ENCODE peak calls at places on chromosomes 16 and 17, in eight cellular contexts. One of them, this sample, is unnamed.

GRCh38 chr16:783404-784161 is 4.6 kb downstream of the RPUSD1 start:
- DNase-seq in effector memory CD4-positive, alpha-beta T cell: no peak
- DNase-seq in psoas muscle: peak
- DNase-seq in uterus: peak
- DNase-seq in AG10803: no peak
- DNase-seq in left ventricle myocardium inferior: peak
- DNase-seq in NB4: no peak
- DNase-seq in cardiac muscle cell: peak
- DNase-seq in this sample: no peak

GRCh38 chr16:88468289-88469129 is 15.4 kb downstream of the ZFPM1 start:
- DNase-seq in effector memory CD4-positive, alpha-beta T cell: no peak
- DNase-seq in psoas muscle: no peak
- DNase-seq in uterus: no peak
- DNase-seq in AG10803: no peak
- DNase-seq in left ventricle myocardium inferior: no peak
- DNase-seq in NB4: peak
- DNase-seq in cardiac muscle cell: peak
- DNase-seq in this sample: no peak

GRCh38 chr16:80666378-80667257 is 125.8 kb downstream of the DYNLRB2 start:
- DNase-seq in effector memory CD4-positive, alpha-beta T cell: no peak
- DNase-seq in psoas muscle: no peak
- DNase-seq in uterus: no peak
- DNase-seq in AG10803: no peak
- DNase-seq in left ventricle myocardium inferior: no peak
- DNase-seq in NB4: no peak
- DNase-seq in cardiac muscle cell: no peak
- DNase-seq in this sample: no peak

GRCh38 chr17:65850486-65850885 is 289.0 kb upstream of the AXIN2 start:
- DNase-seq in effector memory CD4-positive, alpha-beta T cell: no peak
- DNase-seq in psoas muscle: no peak
- DNase-seq in uterus: no peak
- DNase-seq in AG10803: peak
- DNase-seq in left ventricle myocardium inferior: no peak
- DNase-seq in NB4: peak
- DNase-seq in cardiac muscle cell: peak
- DNase-seq in this sample: no peak

GRCh38 chr17:36934759-36935630 is 2.3 kb upstream of the LHX1 start:
- DNase-seq in effector memory CD4-positive, alpha-beta T cell: no peak
- DNase-seq in psoas muscle: no peak
- DNase-seq in uterus: no peak
- DNase-seq in AG10803: no peak
- DNase-seq in left ventricle myocardium inferior: no peak
- DNase-seq in NB4: no peak
- DNase-seq in cardiac muscle cell: peak
- DNase-seq in this sample: peak

GRCh38 chr17:13353590-13353989 is 248.1 kb downstream of the HS3ST3A1 start:
- DNase-seq in effector memory CD4-positive, alpha-beta T cell: no peak
- DNase-seq in psoas muscle: no peak
- DNase-seq in uterus: no peak
- DNase-seq in AG10803: peak
- DNase-seq in left ventricle myocardium inferior: peak
- DNase-seq in NB4: no peak
- DNase-seq in cardiac muscle cell: peak
- DNase-seq in this sample: no peak

GRCh38 chr16:28875134-28876015 is 2.9 kb upstream of the ATP2A1 start:
- DNase-seq in effector memory CD4-positive, alpha-beta T cell: no peak
- DNase-seq in psoas muscle: no peak
- DNase-seq in uterus: no peak
- DNase-seq in AG10803: no peak
- DNase-seq in left ventricle myocardium inferior: no peak
- DNase-seq in NB4: no peak
- DNase-seq in cardiac muscle cell: no peak
- DNase-seq in this sample: no peak

GRCh38 chr17:50518265-50519023 is 10.2 kb downstream of the MYCBPAP start:
- DNase-seq in effector memory CD4-positive, alpha-beta T cell: no peak
- DNase-seq in psoas muscle: no peak
- DNase-seq in uterus: no peak
- DNase-seq in AG10803: no peak
- DNase-seq in left ventricle myocardium inferior: no peak
- DNase-seq in NB4: no peak
- DNase-seq in cardiac muscle cell: peak
- DNase-seq in this sample: no peak

GRCh38 chr17:78736526-78737079 is 45.5 kb downstream of the CYTH1 start:
- DNase-seq in effector memory CD4-positive, alpha-beta T cell: peak
- DNase-seq in psoas muscle: peak
- DNase-seq in uterus: peak
- DNase-seq in AG10803: no peak
- DNase-seq in left ventricle myocardium inferior: peak
- DNase-seq in NB4: peak
- DNase-seq in cardiac muscle cell: no peak
- DNase-seq in this sample: peak

GRCh38 chr16:68644715-68645493 is at the start of gene CDH3:
- DNase-seq in effector memory CD4-positive, alpha-beta T cell: no peak
- DNase-seq in psoas muscle: no peak
- DNase-seq in uterus: peak
- DNase-seq in AG10803: no peak
- DNase-seq in left ventricle myocardium inferior: no peak
- DNase-seq in NB4: peak
- DNase-seq in cardiac muscle cell: peak
- DNase-seq in this sample: no peak

GRCh38 chr17:56185905-56186783 is 32.9 kb downstream of the ANKFN1 start:
- DNase-seq in effector memory CD4-positive, alpha-beta T cell: no peak
- DNase-seq in psoas muscle: no peak
- DNase-seq in uterus: no peak
- DNase-seq in AG10803: peak
- DNase-seq in left ventricle myocardium inferior: no peak
- DNase-seq in NB4: peak
- DNase-seq in cardiac muscle cell: peak
- DNase-seq in this sample: no peak

GRCh38 chr17:20896153-20896649 is 146.6 kb downstream of the USP22 start:
- DNase-seq in effector memory CD4-positive, alpha-beta T cell: peak
- DNase-seq in psoas muscle: no peak
- DNase-seq in uterus: peak
- DNase-seq in AG10803: peak
- DNase-seq in left ventricle myocardium inferior: no peak
- DNase-seq in NB4: no peak
- DNase-seq in cardiac muscle cell: peak
- DNase-seq in this sample: peak

GRCh38 chr16:30846649-30847402 is 47.1 kb downstream of the BCL7C start:
- DNase-seq in effector memory CD4-positive, alpha-beta T cell: no peak
- DNase-seq in psoas muscle: no peak
- DNase-seq in uterus: no peak
- DNase-seq in AG10803: no peak
- DNase-seq in left ventricle myocardium inferior: no peak
- DNase-seq in NB4: no peak
- DNase-seq in cardiac muscle cell: no peak
- DNase-seq in this sample: no peak

GRCh38 chr16:54944002-54944401 is 13.3 kb downstream of the IRX5 start:
- DNase-seq in effector memory CD4-positive, alpha-beta T cell: no peak
- DNase-seq in psoas muscle: no peak
- DNase-seq in uterus: no peak
- DNase-seq in AG10803: no peak
- DNase-seq in left ventricle myocardium inferior: no peak
- DNase-seq in NB4: no peak
- DNase-seq in cardiac muscle cell: no peak
- DNase-seq in this sample: no peak

GRCh38 chr16:86676216-86676800 is 98.0 kb downstream of the FOXL1 start:
- DNase-seq in effector memory CD4-positive, alpha-beta T cell: no peak
- DNase-seq in psoas muscle: no peak
- DNase-seq in uterus: no peak
- DNase-seq in AG10803: peak
- DNase-seq in left ventricle myocardium inferior: no peak
- DNase-seq in NB4: no peak
- DNase-seq in cardiac muscle cell: no peak
- DNase-seq in this sample: no peak

GRCh38 chr17:4908301-4908700 is 5.4 kb upstream of the CHRNE start:
- DNase-seq in effector memory CD4-positive, alpha-beta T cell: no peak
- DNase-seq in psoas muscle: no peak
- DNase-seq in uterus: no peak
- DNase-seq in AG10803: peak
- DNase-seq in left ventricle myocardium inferior: no peak
- DNase-seq in NB4: no peak
- DNase-seq in cardiac muscle cell: no peak
- DNase-seq in this sample: no peak

GRCh38 chr16:75948441-75948840 is 222.2 kb upstream of the CPHXL start:
- DNase-seq in effector memory CD4-positive, alpha-beta T cell: no peak
- DNase-seq in psoas muscle: no peak
- DNase-seq in uterus: no peak
- DNase-seq in AG10803: no peak
- DNase-seq in left ventricle myocardium inferior: no peak
- DNase-seq in NB4: no peak
- DNase-seq in cardiac muscle cell: no peak
- DNase-seq in this sample: no peak

GRCh38 chr16:27315333-27316037 is 1.7 kb downstream of the IL4R start:
- DNase-seq in effector memory CD4-positive, alpha-beta T cell: peak
- DNase-seq in psoas muscle: peak
- DNase-seq in uterus: peak
- DNase-seq in AG10803: peak
- DNase-seq in left ventricle myocardium inferior: peak
- DNase-seq in NB4: peak
- DNase-seq in cardiac muscle cell: peak
- DNase-seq in this sample: peak

GRCh38 chr17:2176484-2177175 is 121.7 kb downstream of the HIC1 start:
- DNase-seq in effector memory CD4-positive, alpha-beta T cell: no peak
- DNase-seq in psoas muscle: no peak
- DNase-seq in uterus: no peak
- DNase-seq in AG10803: no peak
- DNase-seq in left ventricle myocardium inferior: peak
- DNase-seq in NB4: no peak
- DNase-seq in cardiac muscle cell: no peak
- DNase-seq in this sample: no peak

GRCh38 chr17:79793924-79794304 is 3.0 kb downstream of the CBX8 start:
- DNase-seq in effector memory CD4-positive, alpha-beta T cell: no peak
- DNase-seq in psoas muscle: no peak
- DNase-seq in uterus: no peak
- DNase-seq in AG10803: no peak
- DNase-seq in left ventricle myocardium inferior: no peak
- DNase-seq in NB4: no peak
- DNase-seq in cardiac muscle cell: peak
- DNase-seq in this sample: no peak
- H3K4me3 ChIP-seq in effector memory CD4-positive, alpha-beta T cell: no peak
- H3K4me3 ChIP-seq in psoas muscle: no peak
- H3K4me3 ChIP-seq in uterus: no peak
- H3K4me3 ChIP-seq in AG10803: peak
- H3K4me3 ChIP-seq in left ventricle myocardium inferior: no peak
- H3K4me3 ChIP-seq in NB4: no peak
- H3K4me3 ChIP-seq in cardiac muscle cell: peak
- H3K4me3 ChIP-seq in this sample: no peak

DNA sequence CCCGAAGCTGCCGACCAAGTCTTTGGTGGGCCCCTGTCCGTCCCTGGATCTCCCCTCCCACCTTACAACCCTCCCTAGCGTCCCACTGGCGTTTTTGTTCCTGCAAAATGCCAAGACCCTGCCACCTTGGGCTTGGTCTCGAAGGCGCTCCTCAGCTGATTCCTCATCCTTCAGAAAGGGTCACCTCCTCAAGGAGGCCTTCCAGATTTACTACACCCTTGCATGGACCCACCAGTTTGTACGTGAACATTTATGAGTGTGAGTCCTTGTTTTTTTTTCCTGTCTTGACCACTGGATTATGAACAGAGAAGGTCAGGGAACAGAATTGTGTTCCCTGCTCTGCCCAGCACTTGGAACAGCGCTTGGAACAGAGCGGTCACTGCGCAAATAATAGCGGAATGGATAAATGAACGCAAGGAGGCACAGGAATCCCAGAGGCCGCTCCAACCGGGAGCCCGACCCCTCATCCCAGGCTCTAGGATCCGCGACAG is 895 bp upstream of the GFER start:
- DNase-seq in effector memory CD4-positive, alpha-beta T cell: no peak
- DNase-seq in psoas muscle: no peak
- DNase-seq in uterus: no peak
- DNase-seq in AG10803: no peak
- DNase-seq in left ventricle myocardium inferior: no peak
- DNase-seq in NB4: no peak
- DNase-seq in cardiac muscle cell: no peak
- DNase-seq in this sample: no peak
- H3K4me3 ChIP-seq in effector memory CD4-positive, alpha-beta T cell: peak
- H3K4me3 ChIP-seq in psoas muscle: peak
- H3K4me3 ChIP-seq in uterus: peak
- H3K4me3 ChIP-seq in AG10803: peak
- H3K4me3 ChIP-seq in left ventricle myocardium inferior: peak
- H3K4me3 ChIP-seq in NB4: no peak
- H3K4me3 ChIP-seq in cardiac muscle cell: peak
- H3K4me3 ChIP-seq in this sample: peak

DNA sequence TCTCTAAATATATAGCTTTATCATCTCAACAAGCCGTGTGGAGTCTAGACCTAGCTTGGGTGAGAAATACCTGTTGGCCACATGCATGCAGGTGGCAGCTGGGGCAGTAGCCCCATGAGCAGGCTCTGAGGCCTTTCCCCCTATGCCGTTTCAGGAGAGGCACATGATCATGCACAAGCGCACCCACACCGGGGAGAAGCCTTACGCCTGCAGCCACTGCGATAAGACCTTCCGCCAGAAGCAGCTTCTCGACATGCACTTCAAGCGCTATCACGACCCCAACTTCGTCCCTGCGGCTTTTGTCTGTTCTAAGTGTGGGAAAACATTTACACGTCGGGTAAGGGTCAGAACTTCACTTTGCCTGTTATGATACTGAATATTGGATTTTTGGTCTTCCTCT is 16.7 kb upstream of the CARMIL2 start:
- DNase-seq in effector memory CD4-positive, alpha-beta T cell: no peak
- DNase-seq in psoas muscle: no peak
- DNase-seq in uterus: no peak
- DNase-seq in AG10803: no peak
- DNase-seq in left ventricle myocardium inferior: no peak
- DNase-seq in NB4: no peak
- DNase-seq in cardiac muscle cell: no peak
- DNase-seq in this sample: peak
- H3K4me3 ChIP-seq in effector memory CD4-positive, alpha-beta T cell: no peak
- H3K4me3 ChIP-seq in psoas muscle: no peak
- H3K4me3 ChIP-seq in uterus: no peak
- H3K4me3 ChIP-seq in AG10803: no peak
- H3K4me3 ChIP-seq in left ventricle myocardium inferior: no peak
- H3K4me3 ChIP-seq in NB4: no peak
- H3K4me3 ChIP-seq in cardiac muscle cell: no peak
- H3K4me3 ChIP-seq in this sample: no peak

GRCh38 chr16:8109510-8110369 is 480.6 kb downstream of the TMEM114 start:
- DNase-seq in effector memory CD4-positive, alpha-beta T cell: no peak
- DNase-seq in psoas muscle: no peak
- DNase-seq in uterus: no peak
- DNase-seq in AG10803: no peak
- DNase-seq in left ventricle myocardium inferior: no peak
- DNase-seq in NB4: no peak
- DNase-seq in cardiac muscle cell: no peak
- DNase-seq in this sample: no peak

GRCh38 chr16:8110572-8111514 is 479.5 kb downstream of the TMEM114 start:
- DNase-seq in effector memory CD4-positive, alpha-beta T cell: no peak
- DNase-seq in psoas muscle: no peak
- DNase-seq in uterus: no peak
- DNase-seq in AG10803: no peak
- DNase-seq in left ventricle myocardium inferior: no peak
- DNase-seq in NB4: no peak
- DNase-seq in cardiac muscle cell: no peak
- DNase-seq in this sample: no peak

GRCh38 chr16:8113843-8114242 is 476.5 kb downstream of the TMEM114 start:
- DNase-seq in effector memory CD4-positive, alpha-beta T cell: no peak
- DNase-seq in psoas muscle: no peak
- DNase-seq in uterus: no peak
- DNase-seq in AG10803: no peak
- DNase-seq in left ventricle myocardium inferior: no peak
- DNase-seq in NB4: no peak
- DNase-seq in cardiac muscle cell: no peak
- DNase-seq in this sample: no peak

GRCh38 chr16:8103649-8104289 is 486.5 kb downstream of the TMEM114 start:
- DNase-seq in effector memory CD4-positive, alpha-beta T cell: no peak
- DNase-seq in psoas muscle: no peak
- DNase-seq in uterus: no peak
- DNase-seq in AG10803: no peak
- DNase-seq in left ventricle myocardium inferior: no peak
- DNase-seq in NB4: no peak
- DNase-seq in cardiac muscle cell: no peak
- DNase-seq in this sample: no peak

GRCh38 chr16:8108991-8109509 is 481.3 kb downstream of the TMEM114 start:
- DNase-seq in effector memory CD4-positive, alpha-beta T cell: no peak
- DNase-seq in psoas muscle: no peak
- DNase-seq in uterus: no peak
- DNase-seq in AG10803: no peak
- DNase-seq in left ventricle myocardium inferior: no peak
- DNase-seq in NB4: no peak
- DNase-seq in cardiac muscle cell: no peak
- DNase-seq in this sample: no peak
- H3K4me3 ChIP-seq in effector memory CD4-positive, alpha-beta T cell: no peak
- H3K4me3 ChIP-seq in psoas muscle: no peak
- H3K4me3 ChIP-seq in uterus: no peak
- H3K4me3 ChIP-seq in AG10803: no peak
- H3K4me3 ChIP-seq in left ventricle myocardium inferior: no peak
- H3K4me3 ChIP-seq in NB4: no peak
- H3K4me3 ChIP-seq in cardiac muscle cell: no peak
- H3K4me3 ChIP-seq in this sample: no peak

This sample was measured in aorta.